ENCODE peak calls at places on chromosome 4, in five cellular contexts. B, P, X, W and Q are unnamed samples. For H3K4me1, the result is how much of the 10 kb centered on the place peaks cover.

GRCh38 chr4:184416913-184417734 is 57.2 kb downstream of the IRF2 start:
- DNase-seq in B (no peak), P (no peak), X (no peak), W (no peak), Q (no peak)

GRCh38 chr4:38131371-38132139 is 171.4 kb downstream of the PTTG2 start:
- DNase-seq in B (no peak), P (no peak), X (no peak), W (no peak), Q (no peak)

GRCh38 chr4:9921326-9921725 is 100.0 kb downstream of the SLC2A9 start:
- DNase-seq in B (no peak), P (no peak), X (no peak), W (no peak), Q (no peak)

GRCh38 chr4:189136462-189136861 is 804.2 kb upstream of the FRG1 start:
- DNase-seq in B (no peak), P (no peak), X (no peak), W (no peak), Q (no peak)

GRCh38 chr4:55903577-55903976 is 45.2 kb upstream of the CEP135 start:
- DNase-seq in B (no peak), P (no peak), X (no peak), W (no peak), Q (no peak)

GRCh38 chr4:128393111-128393704 is 105.6 kb upstream of the PGRMC2 start:
- DNase-seq in B (no peak), P (no peak), X (no peak), W (peak), Q (no peak)

GRCh38 chr4:176443117-176443516 is 123.4 kb downstream of the SPCS3 start:
- DNase-seq in B (no peak), P (no peak), X (no peak), W (no peak), Q (no peak)

GRCh38 chr4:15665738-15666365 is 10.7 kb upstream of the FBXL5 start:
- DNase-seq in B (no peak), P (no peak), X (no peak), W (peak), Q (no peak)

GRCh38 chr4:141133146-141134006 is at the start of gene RNF150:
- DNase-seq in B (peak), P (peak), X (peak), W (peak), Q (peak)

GRCh38 chr4:186037692-186038658 is 31.0 kb upstream of the TLR3 start:
- DNase-seq in B (no peak), P (no peak), X (peak), W (peak), Q (no peak)

DNA sequence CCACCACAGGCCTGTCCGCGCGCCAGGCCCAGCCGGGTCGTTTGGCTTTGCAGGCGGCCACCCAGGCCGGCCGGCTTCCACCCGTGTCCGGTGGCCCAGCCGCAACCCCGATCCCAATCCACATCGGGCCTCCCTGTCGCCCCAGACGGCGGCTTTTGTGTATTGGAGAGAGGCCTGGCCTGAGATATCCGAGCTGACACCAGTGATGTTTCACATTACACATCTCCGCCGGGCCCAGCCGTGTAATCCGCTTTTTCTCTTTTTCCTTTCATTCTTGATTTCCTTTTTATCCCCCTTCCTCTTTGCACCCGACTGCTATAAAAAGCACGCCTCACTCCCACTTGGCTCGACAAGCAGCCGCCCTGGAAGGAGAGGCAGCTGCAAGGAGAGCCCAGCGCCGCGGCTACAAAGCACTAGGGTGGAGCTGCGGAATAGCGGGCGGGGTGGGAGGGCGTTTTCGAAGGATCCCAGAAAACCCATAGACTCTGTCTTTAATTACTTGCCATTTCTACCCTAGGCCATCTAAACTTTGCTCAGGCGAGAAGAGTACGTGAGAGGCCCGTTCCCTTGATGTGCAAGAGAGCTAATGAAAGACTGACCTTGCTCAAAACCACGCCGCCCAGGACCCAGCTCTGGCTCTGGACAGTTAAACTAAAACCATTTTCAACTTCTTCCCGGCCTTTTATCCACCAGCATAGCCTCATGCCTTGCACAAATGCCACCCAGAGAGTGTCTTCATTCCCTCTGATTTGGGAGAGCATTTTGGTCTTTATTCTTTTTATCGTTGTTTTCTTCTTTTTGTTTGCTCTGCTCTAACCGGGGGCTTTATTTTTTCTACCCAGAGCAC is 3.3 kb downstream of the PITX2 start:
- DNase-seq in B (no peak), P (no peak), X (no peak), W (no peak), Q (no peak)
- H3K4me1 ChIP-seq in B (under half), P (under half), X (under half), W (under half), Q (under half)

GRCh38 chr4:1722551-1723071 is 1.3 kb downstream of the TACC3 start:
- DNase-seq in B (no peak), P (no peak), X (no peak), W (no peak), Q (no peak)
- H3K4me1 ChIP-seq in B (under half), P (under half), X (half or more), W (half or more), Q (half or more)

DNA sequence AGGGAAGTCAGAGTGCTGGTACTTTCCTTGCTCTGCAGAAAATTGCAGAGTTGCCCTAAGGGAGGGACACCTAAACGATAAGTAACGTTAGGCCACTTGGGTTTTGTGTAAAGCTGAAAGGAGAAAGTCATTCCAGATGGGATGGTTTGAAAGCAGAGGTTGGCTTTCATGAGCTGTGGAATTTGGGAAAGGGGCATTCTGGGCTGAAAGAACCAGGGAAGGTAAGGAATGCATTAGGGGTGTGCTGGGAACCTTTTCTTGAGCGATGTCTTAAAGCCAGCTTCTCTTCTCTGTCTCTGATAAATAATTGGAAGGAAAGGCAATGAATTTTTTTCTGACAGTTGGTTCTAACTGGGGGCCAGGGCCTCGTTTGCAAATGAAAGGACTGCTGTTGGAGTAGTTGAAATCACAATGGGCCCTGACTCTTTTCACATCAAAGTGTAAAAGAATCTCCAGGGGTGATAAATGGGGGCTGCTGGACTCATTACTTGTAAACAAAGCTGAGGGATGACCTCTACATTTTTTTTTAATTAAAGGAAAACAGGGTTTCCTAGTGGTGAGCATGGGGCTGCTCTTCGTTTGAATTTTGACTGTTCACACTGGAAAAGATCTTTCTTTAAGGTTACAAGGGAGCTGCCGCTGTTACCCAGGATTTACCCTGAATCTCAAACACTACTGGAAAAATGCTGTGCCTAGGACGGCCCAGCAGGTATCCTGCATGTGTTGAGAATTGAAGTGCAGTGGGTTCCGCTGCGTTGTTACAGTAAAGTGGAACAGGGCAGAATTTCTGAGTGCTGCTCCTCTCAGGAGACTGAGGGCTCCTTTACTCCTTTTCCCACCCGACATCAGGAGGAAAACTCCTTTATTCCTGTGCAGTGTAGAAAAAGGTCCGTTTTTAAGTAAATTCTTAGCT is 25.0 kb downstream of the AFF1 start:
- DNase-seq in B (no peak), P (no peak), X (no peak), W (no peak), Q (no peak)
- H3K4me1 ChIP-seq in B (under half), P (under half), X (half or more), W (under half), Q (under half)

DNA sequence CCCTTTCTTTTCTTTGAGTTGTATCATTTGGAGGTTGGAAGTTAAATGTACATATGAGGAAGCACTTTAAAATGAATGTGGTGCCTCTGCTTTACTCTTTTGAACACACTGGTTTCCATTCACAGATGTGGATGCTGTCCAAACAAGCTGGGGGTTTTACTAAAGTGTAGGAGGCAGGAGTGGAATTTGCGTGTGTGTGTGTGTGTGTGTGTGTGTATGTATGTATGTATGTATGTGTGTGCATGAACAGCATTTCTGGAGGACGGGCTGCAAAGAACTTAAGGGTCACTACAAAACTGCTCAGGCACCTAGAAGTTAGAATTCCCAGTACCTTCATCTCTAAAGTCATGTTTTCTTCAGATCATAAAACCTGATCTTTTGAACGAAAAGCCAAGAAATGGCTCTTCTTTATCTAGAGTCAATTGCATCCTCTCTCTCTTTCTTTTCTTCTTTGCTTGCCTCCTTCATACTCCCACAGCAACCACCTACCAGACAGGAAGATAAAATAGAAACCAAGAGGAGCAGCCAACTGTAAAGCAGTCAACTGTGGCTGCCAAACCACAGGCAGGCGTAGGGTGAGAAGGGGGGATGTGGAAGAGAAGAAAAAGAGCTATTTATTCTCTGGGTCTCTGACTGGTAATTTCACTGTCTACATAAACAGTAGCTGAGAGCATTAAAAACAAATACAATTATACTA is 177.0 kb upstream of the RASGEF1B start:
- DNase-seq in B (no peak), P (no peak), X (no peak), W (no peak), Q (no peak)
- H3K4me1 ChIP-seq in B (under half), P (under half), X (under half), W (under half), Q (under half)

GRCh38 chr4:2598661-2599654 is 62.5 kb downstream of the FAM193A start:
- DNase-seq in B (no peak), P (no peak), X (no peak), W (no peak), Q (no peak)

GRCh38 chr4:2592572-2592971 is 56.1 kb downstream of the FAM193A start:
- DNase-seq in B (no peak), P (no peak), X (no peak), W (no peak), Q (no peak)

GRCh38 chr4:2595436-2595835 is 59.0 kb downstream of the FAM193A start:
- DNase-seq in B (no peak), P (no peak), X (no peak), W (no peak), Q (no peak)

GRCh38 chr4:2593003-2593402 is 56.6 kb downstream of the FAM193A start:
- DNase-seq in B (no peak), P (no peak), X (no peak), W (no peak), Q (no peak)

GRCh38 chr4:2596153-2596552 is 59.7 kb downstream of the FAM193A start:
- DNase-seq in B (no peak), P (no peak), X (no peak), W (no peak), Q (no peak)
- H3K4me1 ChIP-seq in B (under half), P (under half), X (half or more), W (half or more), Q (half or more)

GRCh38 chr4:110486226-110486625 is 10.3 kb downstream of the ENPEP start:
- DNase-seq in B (no peak), P (no peak), X (no peak), W (no peak), Q (no peak)

GRCh38 chr4:110487873-110488272 is 11.9 kb downstream of the ENPEP start:
- DNase-seq in B (no peak), P (no peak), X (peak), W (no peak), Q (no peak)

GRCh38 chr4:110493521-110493920 is 17.6 kb downstream of the ENPEP start:
- DNase-seq in B (no peak), P (no peak), X (no peak), W (no peak), Q (no peak)

GRCh38 chr4:110492522-110492921 is 16.6 kb downstream of the ENPEP start:
- DNase-seq in B (no peak), P (no peak), X (no peak), W (no peak), Q (no peak)

GRCh38 chr4:110490109-110490508 is 14.2 kb downstream of the ENPEP start:
- DNase-seq in B (no peak), P (no peak), X (no peak), W (no peak), Q (no peak)
- H3K4me1 ChIP-seq in B (under half), P (under half), X (under half), W (under half), Q (under half)

DNA sequence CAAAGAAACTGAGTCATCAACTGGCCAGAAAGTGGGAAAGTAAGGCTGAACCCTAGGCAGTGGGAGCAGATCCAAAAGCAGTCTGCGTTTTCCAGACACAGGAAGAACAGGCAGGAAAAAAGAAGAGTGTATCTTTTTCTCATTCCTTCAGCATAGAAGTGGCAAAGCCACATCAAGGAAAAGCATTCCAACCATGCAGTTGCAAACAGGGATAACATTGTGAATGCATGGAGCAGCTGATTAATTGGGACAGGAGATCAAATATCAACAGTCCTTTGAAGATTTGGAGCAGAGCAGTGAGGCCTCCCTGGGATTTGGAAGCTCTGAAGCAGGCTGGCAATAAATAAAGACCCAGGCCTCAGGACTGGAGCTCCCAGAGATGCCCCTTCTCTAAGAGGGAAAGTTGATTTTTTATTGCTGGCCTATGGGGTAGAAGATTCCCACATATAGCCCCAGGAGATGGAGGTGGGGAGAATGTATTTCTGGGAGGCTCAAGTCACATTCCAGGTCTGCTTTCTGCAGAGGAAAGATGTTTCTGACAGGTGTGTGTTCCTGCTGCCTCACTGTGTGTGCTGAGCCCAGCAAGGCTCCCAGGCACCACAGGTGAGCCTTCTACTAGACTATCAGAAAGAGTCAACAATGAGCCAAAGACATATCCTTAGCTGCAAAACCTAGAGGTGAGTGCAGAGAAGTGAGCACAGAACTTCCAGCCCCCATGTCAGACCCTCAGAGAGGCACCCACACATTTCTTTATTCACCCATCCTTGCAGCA is 222.5 kb downstream of the RAB28 start:
- DNase-seq in B (no peak), P (no peak), X (no peak), W (no peak), Q (no peak)
- H3K4me1 ChIP-seq in B (under half), P (under half), X (under half), W (under half), Q (under half)

DNA sequence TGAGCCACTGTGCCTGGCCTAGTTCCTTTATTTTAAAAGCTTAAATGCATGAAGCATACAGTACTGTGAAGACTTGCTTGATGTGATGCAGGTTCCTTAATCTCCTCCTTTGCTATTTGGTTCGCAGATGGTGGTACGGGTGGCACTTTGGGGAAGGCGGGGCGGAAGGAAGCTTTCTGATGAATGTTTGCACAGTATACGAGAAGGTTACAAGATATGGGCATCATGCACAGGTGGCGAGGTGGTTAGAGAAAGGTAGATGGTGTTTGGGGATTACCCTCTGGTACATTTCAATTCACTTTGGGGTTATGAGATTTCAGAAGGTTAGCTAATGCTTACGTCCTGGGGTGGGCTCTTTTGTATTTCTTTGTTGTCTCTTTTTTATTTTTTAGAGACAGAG is 17.2 kb downstream of the RHOH start:
- DNase-seq in B (no peak), P (no peak), X (no peak), W (no peak), Q (no peak)
- H3K4me1 ChIP-seq in B (under half), P (under half), X (under half), W (under half), Q (under half)

GRCh38 chr4:31045151-31045550 is 325.0 kb downstream of the PCDH7 start:
- DNase-seq in B (no peak), P (no peak), X (no peak), W (no peak), Q (no peak)
- H3K4me1 ChIP-seq in B (under half), P (under half), X (under half), W (under half), Q (under half)